ENCODE peak calls at places on chromosomes 13 and 19, in nine cellular contexts. M is H7; Z is brain microvascular endothelial cell; K is AG09319; O is epithelial cell of esophagus; Q is cardiac muscle cell; H is RPMI7951; W is activated CD4-positive, CD25-positive, alpha-beta regulatory T cell treated with anti-CD3 and anti-CD28 coated beads, Interleukin-2, amount 50 U/mL, for 16 hours; V is endothelial cell. N is an unnamed sample.

GRCh38 chr19:19527674-19528625 is 761 bp upstream of the YJEFN3 start:
- DNase-seq in Q (no peak), H (no peak), W (no peak), O (no peak), K (no peak), V (no peak), Z (no peak), M (no peak), N (no peak)

GRCh38 chr19:46201413-46202310 is 27.9 kb upstream of the IGFL1 start:
- DNase-seq in M (no peak), V (no peak), K (no peak), Q (no peak), Z (no peak), O (peak; percentile 37), H (peak; percentile 61), W (no peak), N (no peak)

GRCh38 chr19:558770-559439 is 13.5 kb upstream of the BSG start:
- DNase-seq in Z (no peak), K (no peak), O (no peak), V (no peak), Q (peak; percentile 72), H (peak; percentile 49), M (no peak), W (no peak), N (no peak)

GRCh38 chr13:100440756-100441421 is 147.7 kb downstream of the GGACT start:
- DNase-seq in Z (no peak), W (no peak), Q (peak; percentile 29), V (no peak), H (peak; percentile 18), M (no peak), O (no peak), K (no peak), N (no peak)

GRCh38 chr13:76019421-76020044 is 383.4 kb downstream of the LMO7 start:
- DNase-seq in M (peak; percentile 0), W (no peak), Q (no peak), O (peak; percentile 15), V (peak; percentile 59), Z (no peak), K (no peak), H (peak; percentile 55), N (peak; percentile 76)

GRCh38 chr19:39138221-39139211 is 12.9 kb downstream of the PAK4 start:
- DNase-seq in M (peak; percentile 62), V (no peak), Z (no peak), W (no peak), Q (no peak), K (no peak), H (no peak), O (no peak), N (no peak)

GRCh38 chr19:17091758-17092333 is 16.3 kb downstream of the MYO9B start:
- DNase-seq in Q (no peak), Z (no peak), K (no peak), V (no peak), O (no peak), W (no peak), M (peak; percentile 83), H (no peak), N (no peak)

GRCh38 chr13:68107667-68108066 is 877.5 kb upstream of the PCDH9 start:
- DNase-seq in Z (no peak), K (no peak), M (no peak), V (no peak), W (no peak), O (no peak), Q (no peak), H (no peak), N (no peak)

GRCh38 chr13:97866346-97866745 is 87.1 kb upstream of the IPO5 start:
- DNase-seq in W (no peak), H (no peak), K (no peak), Z (no peak), O (peak; percentile 62), V (no peak), Q (no peak), M (no peak), N (no peak)

GRCh38 chr13:24540236-24541126 is 27.9 kb upstream of the PARP4 start:
- DNase-seq in M (peak; percentile 89), Z (no peak), V (peak; percentile 80), W (no peak), Q (peak; percentile 54), H (no peak), O (no peak), K (no peak), N (peak; percentile 70)

GRCh38 chr19:2646866-2647535 is 55.5 kb downstream of the GNG7 start:
- DNase-seq in K (no peak), V (no peak), Q (no peak), M (peak; percentile 23), O (no peak), H (no peak), W (no peak), Z (no peak), N (no peak)

GRCh38 chr13:110044521-110045200 is 258.3 kb upstream of the IRS2 start:
- DNase-seq in K (peak; percentile 67), H (no peak), V (no peak), M (no peak), Q (peak; percentile 47), Z (no peak), W (no peak), O (no peak), N (no peak)

GRCh38 chr19:57280913-57281425 is 684 bp downstream of the ZNF460 start:
- DNase-seq in Q (no peak), O (peak; percentile 16), W (peak; percentile 5), V (peak; percentile 4), M (no peak), K (no peak), Z (no peak), H (peak; percentile 29), N (no peak)

GRCh38 chr19:1496714-1497577 is 6.0 kb downstream of the REEP6 start:
- DNase-seq in W (no peak), H (no peak), V (no peak), Z (no peak), M (no peak), Q (no peak), K (no peak), O (no peak), N (no peak)

GRCh38 chr19:12885749-12886706 is 973 bp downstream of the KLF1 start:
- DNase-seq in H (no peak), W (no peak), Z (no peak), V (no peak), K (no peak), M (peak; percentile 84), Q (no peak), O (no peak), N (no peak)

GRCh38 chr19:49574206-49574755 is 6.1 kb downstream of the NOSIP start:
- DNase-seq in Z (no peak), K (no peak), W (no peak), Q (no peak), H (no peak), V (no peak), O (peak; percentile 65), M (no peak), N (no peak)

GRCh38 chr19:48660854-48661731 is 11.7 kb downstream of the NTN5 start:
- DNase-seq in Z (peak; percentile 88), H (peak; percentile 93), Q (peak; percentile 91), M (peak; percentile 93), K (peak; percentile 38), V (peak; percentile 41), W (peak; percentile 62), O (peak; percentile 83), N (peak; percentile 58)

GRCh38 chr13:21979156-21979819 is 308.4 kb downstream of the FGF9 start:
- DNase-seq in O (no peak), W (no peak), H (no peak), Z (no peak), M (no peak), V (no peak), K (no peak), Q (no peak), N (no peak)

GRCh38 chr13:84445776-84446175 is 563.5 kb upstream of the SLITRK1 start:
- DNase-seq in K (no peak), V (no peak), M (no peak), Z (peak; percentile 65), H (peak; percentile 14), Q (peak; percentile 3), O (peak; percentile 94), W (no peak), N (no peak)

GRCh38 chr19:54418030-54418929 is 3.0 kb downstream of the TTYH1 start:
- DNase-seq in Z (peak; percentile 68), H (peak; percentile 54), O (no peak), V (no peak), K (no peak), Q (peak; percentile 73), M (peak; percentile 70), W (no peak), N (no peak)

GRCh38 chr19:19602713-19603320 is 15.7 kb downstream of the PBX4 start:
- DNase-seq in Q (no peak), V (no peak), W (no peak), Z (no peak), O (peak; percentile 50), M (no peak), K (no peak), H (no peak), N (no peak)

GRCh38 chr13:45826741-45827140 is 24.8 kb downstream of the SIAH3 start:
- DNase-seq in Q (no peak), V (no peak), O (no peak), H (no peak), M (no peak), W (no peak), Z (no peak), K (no peak), N (no peak)

GRCh38 chr19:6064016-6064702 is 46.1 kb downstream of the RFX2 start:
- DNase-seq in Q (no peak), K (no peak), O (peak; percentile 47), M (peak; percentile 31), Z (no peak), W (no peak), V (no peak), H (peak; percentile 51), N (no peak)

GRCh38 chr13:42363941-42364612 is 92.1 kb downstream of the AKAP11 start:
- DNase-seq in O (peak; percentile 77), W (no peak), V (no peak), Z (peak; percentile 61), M (peak; percentile 11), K (no peak), H (peak; percentile 76), Q (peak; percentile 37), N (no peak)

GRCh38 chr13:21518617-21519144 is 59.6 kb upstream of the ZDHHC20 start:
- DNase-seq in K (no peak), V (no peak), H (no peak), M (no peak), O (no peak), Q (no peak), W (no peak), Z (no peak), N (no peak)

GRCh38 chr19:31140717-31141116 is 208.5 kb downstream of the TSHZ3 start:
- DNase-seq in Q (peak; percentile 47), W (no peak), Z (peak; percentile 80), M (no peak), H (peak; percentile 76), V (no peak), K (no peak), O (peak; percentile 54), N (no peak)

GRCh38 chr13:75770164-75771145 is 134.3 kb downstream of the LMO7 start:
- DNase-seq in W (no peak), H (no peak), Z (peak; percentile 23), V (no peak), Q (no peak), M (no peak), O (peak; percentile 54), K (no peak), N (no peak)

GRCh38 chr19:54335979-54336892 is 2.7 kb downstream of the LILRA4 start:
- DNase-seq in Q (no peak), K (no peak), Z (no peak), H (no peak), W (no peak), V (no peak), M (no peak), O (no peak), N (no peak)

GRCh38 chr19:32303193-32303592 is 42.2 kb upstream of the ZNF507 start:
- DNase-seq in K (no peak), V (no peak), H (no peak), Z (no peak), W (no peak), M (no peak), Q (no peak), O (no peak), N (no peak)

GRCh38 chr13:111623170-111623569 is 302.7 kb downstream of the TEX29 start:
- DNase-seq in Z (no peak), Q (no peak), H (no peak), W (no peak), O (no peak), M (no peak), K (no peak), V (no peak), N (no peak)

GRCh38 chr19:8113017-8113416 is 36.4 kb downstream of the FBN3 start:
- DNase-seq in W (no peak), Z (no peak), V (no peak), K (no peak), M (no peak), O (peak; percentile 50), H (no peak), Q (no peak), N (no peak)

N was measured in glutamatergic neuron.